ENCODE peak calls at places on chromosomes 4 and X, in four cellular contexts. One of them, this sample, is unnamed.
A peak's percentile ranks its signal among the peaks of the same experiment; 100 is the strongest.

GRCh38 chr4:139735381-139736256 is 70.0 kb downstream of the MGST2 start:
- DNase-seq in NCI-H510A treated with DMSO at 0.1 percent for 48 hours: no peak
- DNase-seq in memory B cell: peak; percentile 7
- DNase-seq in GM13977: peak; percentile 58
- DNase-seq in this sample: peak; percentile 83

GRCh38 chr4:81409836-81410235 is 61.9 kb downstream of the RASGEF1B start:
- DNase-seq in GM13977: no peak
- DNase-seq in memory B cell: no peak
- DNase-seq in NCI-H510A treated with DMSO at 0.1 percent for 48 hours: no peak
- DNase-seq in this sample: no peak

GRCh38 chr4:83219344-83219990 is 65.1 kb downstream of the COQ2 start:
- DNase-seq in memory B cell: no peak
- DNase-seq in GM13977: peak; percentile 22
- DNase-seq in NCI-H510A treated with DMSO at 0.1 percent for 48 hours: peak; percentile 54
- DNase-seq in this sample: no peak

GRCh38 chrX:125378205-125378604 is 58.5 kb downstream of the TEX13C start:
- DNase-seq in memory B cell: no peak
- DNase-seq in NCI-H510A treated with DMSO at 0.1 percent for 48 hours: no peak
- DNase-seq in GM13977: no peak
- DNase-seq in this sample: no peak

GRCh38 chr4:186900232-186900900 is 176.7 kb upstream of the FAT1 start:
- DNase-seq in NCI-H510A treated with DMSO at 0.1 percent for 48 hours: no peak
- DNase-seq in memory B cell: no peak
- DNase-seq in GM13977: no peak
- DNase-seq in this sample: no peak

GRCh38 chr4:18935956-18936355 is 914.4 kb upstream of the LCORL start:
- DNase-seq in NCI-H510A treated with DMSO at 0.1 percent for 48 hours: no peak
- DNase-seq in memory B cell: no peak
- DNase-seq in GM13977: no peak
- DNase-seq in this sample: no peak

GRCh38 chr4:175616287-175616686 is 195.8 kb downstream of the GPM6A start:
- DNase-seq in NCI-H510A treated with DMSO at 0.1 percent for 48 hours: no peak
- DNase-seq in memory B cell: no peak
- DNase-seq in GM13977: no peak
- DNase-seq in this sample: no peak

GRCh38 chr4:48275247-48275646 is 5.6 kb upstream of the TEC start:
- DNase-seq in GM13977: peak; percentile 33
- DNase-seq in NCI-H510A treated with DMSO at 0.1 percent for 48 hours: no peak
- DNase-seq in memory B cell: no peak
- DNase-seq in this sample: no peak

GRCh38 chr4:682490-683172 is 6.3 kb downstream of the SLC49A3 start:
- DNase-seq in GM13977: no peak
- DNase-seq in NCI-H510A treated with DMSO at 0.1 percent for 48 hours: peak; percentile 8
- DNase-seq in memory B cell: no peak
- DNase-seq in this sample: no peak

GRCh38 chr4:105140684-105141490 is 5.8 kb upstream of the TET2 start:
- DNase-seq in GM13977: no peak
- DNase-seq in memory B cell: peak; percentile 62
- DNase-seq in NCI-H510A treated with DMSO at 0.1 percent for 48 hours: no peak
- DNase-seq in this sample: no peak